ENCODE peak calls at places on chromosomes 12 and 14, in ten cellular contexts. One of them, this sample, is unnamed.

GRCh38 chr12:128069359-128069997 is 197.5 kb upstream of the TMEM132C start:
- DNase-seq in posterior cingulate gyrus: no peak
- DNase-seq in EL: peak
- DNase-seq in cardiac muscle cell: peak
- DNase-seq in BE2C: peak
- DNase-seq in HuH-7: peak
- DNase-seq in sigmoid colon: no peak
- DNase-seq in Calu3: peak
- DNase-seq in NCI-H69: peak
- DNase-seq in CD8-positive, alpha-beta memory T cell: no peak
- DNase-seq in this sample: peak

GRCh38 chr14:39740454-39740853 is 308.2 kb upstream of the FBXO33 start:
- DNase-seq in posterior cingulate gyrus: no peak
- DNase-seq in EL: no peak
- DNase-seq in cardiac muscle cell: no peak
- DNase-seq in BE2C: no peak
- DNase-seq in HuH-7: no peak
- DNase-seq in sigmoid colon: no peak
- DNase-seq in Calu3: no peak
- DNase-seq in NCI-H69: no peak
- DNase-seq in CD8-positive, alpha-beta memory T cell: no peak
- DNase-seq in this sample: no peak

GRCh38 chr14:104933721-104934379 is 9.2 kb downstream of the PLD4 start:
- DNase-seq in posterior cingulate gyrus: no peak
- DNase-seq in EL: no peak
- DNase-seq in cardiac muscle cell: no peak
- DNase-seq in BE2C: no peak
- DNase-seq in HuH-7: no peak
- DNase-seq in sigmoid colon: peak
- DNase-seq in Calu3: no peak
- DNase-seq in NCI-H69: no peak
- DNase-seq in CD8-positive, alpha-beta memory T cell: no peak
- DNase-seq in this sample: no peak

GRCh38 chr12:57042695-57043094 is 7.2 kb downstream of the MYO1A start:
- DNase-seq in posterior cingulate gyrus: no peak
- DNase-seq in EL: no peak
- DNase-seq in cardiac muscle cell: no peak
- DNase-seq in BE2C: no peak
- DNase-seq in HuH-7: no peak
- DNase-seq in sigmoid colon: no peak
- DNase-seq in Calu3: no peak
- DNase-seq in NCI-H69: no peak
- DNase-seq in CD8-positive, alpha-beta memory T cell: no peak
- DNase-seq in this sample: no peak

GRCh38 chr12:104011265-104011664 is 38.7 kb downstream of the GLT8D2 start:
- DNase-seq in posterior cingulate gyrus: no peak
- DNase-seq in EL: peak
- DNase-seq in cardiac muscle cell: peak
- DNase-seq in BE2C: no peak
- DNase-seq in HuH-7: no peak
- DNase-seq in sigmoid colon: no peak
- DNase-seq in Calu3: peak
- DNase-seq in NCI-H69: no peak
- DNase-seq in CD8-positive, alpha-beta memory T cell: no peak
- DNase-seq in this sample: peak

GRCh38 chr12:109910969-109911348 is 10.9 kb downstream of the TCHP start:
- DNase-seq in posterior cingulate gyrus: no peak
- DNase-seq in EL: peak
- DNase-seq in cardiac muscle cell: peak
- DNase-seq in BE2C: peak
- DNase-seq in HuH-7: peak
- DNase-seq in sigmoid colon: no peak
- DNase-seq in Calu3: peak
- DNase-seq in NCI-H69: peak
- DNase-seq in CD8-positive, alpha-beta memory T cell: no peak
- DNase-seq in this sample: no peak

GRCh38 chr14:56120091-56120632 is 2.0 kb downstream of the PELI2 start:
- DNase-seq in posterior cingulate gyrus: no peak
- DNase-seq in EL: peak
- DNase-seq in cardiac muscle cell: peak
- DNase-seq in BE2C: no peak
- DNase-seq in HuH-7: no peak
- DNase-seq in sigmoid colon: peak
- DNase-seq in Calu3: peak
- DNase-seq in NCI-H69: peak
- DNase-seq in CD8-positive, alpha-beta memory T cell: no peak
- DNase-seq in this sample: no peak

GRCh38 chr12:88868062-88868461 is 287.8 kb upstream of the KITLG start:
- DNase-seq in posterior cingulate gyrus: no peak
- DNase-seq in EL: no peak
- DNase-seq in cardiac muscle cell: peak
- DNase-seq in BE2C: no peak
- DNase-seq in HuH-7: no peak
- DNase-seq in sigmoid colon: no peak
- DNase-seq in Calu3: no peak
- DNase-seq in NCI-H69: peak
- DNase-seq in CD8-positive, alpha-beta memory T cell: no peak
- DNase-seq in this sample: no peak

GRCh38 chr12:42792265-42792664 is 202.7 kb upstream of the PRICKLE1 start:
- DNase-seq in posterior cingulate gyrus: no peak
- DNase-seq in EL: no peak
- DNase-seq in cardiac muscle cell: no peak
- DNase-seq in BE2C: no peak
- DNase-seq in HuH-7: no peak
- DNase-seq in sigmoid colon: no peak
- DNase-seq in Calu3: no peak
- DNase-seq in NCI-H69: peak
- DNase-seq in CD8-positive, alpha-beta memory T cell: no peak
- DNase-seq in this sample: no peak

GRCh38 chr14:100443643-100444042 is 120.5 kb downstream of the SLC25A47 start:
- DNase-seq in posterior cingulate gyrus: no peak
- DNase-seq in EL: peak
- DNase-seq in cardiac muscle cell: no peak
- DNase-seq in BE2C: no peak
- DNase-seq in HuH-7: no peak
- DNase-seq in sigmoid colon: no peak
- DNase-seq in Calu3: no peak
- DNase-seq in NCI-H69: no peak
- DNase-seq in CD8-positive, alpha-beta memory T cell: no peak
- DNase-seq in this sample: no peak

GRCh38 chr14:68599896-68600620 is 192.8 kb downstream of the ZFP36L1 start:
- DNase-seq in posterior cingulate gyrus: no peak
- DNase-seq in EL: no peak
- DNase-seq in cardiac muscle cell: no peak
- DNase-seq in BE2C: peak
- DNase-seq in HuH-7: no peak
- DNase-seq in sigmoid colon: no peak
- DNase-seq in Calu3: no peak
- DNase-seq in NCI-H69: peak
- DNase-seq in CD8-positive, alpha-beta memory T cell: no peak
- DNase-seq in this sample: no peak

GRCh38 chr14:65169351-65169750 is 67.0 kb upstream of the MAX start:
- DNase-seq in posterior cingulate gyrus: no peak
- DNase-seq in EL: peak
- DNase-seq in cardiac muscle cell: peak
- DNase-seq in BE2C: no peak
- DNase-seq in HuH-7: no peak
- DNase-seq in sigmoid colon: no peak
- DNase-seq in Calu3: no peak
- DNase-seq in NCI-H69: no peak
- DNase-seq in CD8-positive, alpha-beta memory T cell: no peak
- DNase-seq in this sample: no peak

GRCh38 chr12:54378791-54379400 is 5.6 kb downstream of the ZNF385A start:
- DNase-seq in posterior cingulate gyrus: no peak
- DNase-seq in EL: peak
- DNase-seq in cardiac muscle cell: peak
- DNase-seq in BE2C: peak
- DNase-seq in HuH-7: peak
- DNase-seq in sigmoid colon: peak
- DNase-seq in Calu3: peak
- DNase-seq in NCI-H69: peak
- DNase-seq in CD8-positive, alpha-beta memory T cell: peak
- DNase-seq in this sample: no peak

GRCh38 chr14:90342327-90342726 is 10.6 kb upstream of the NRDE2 start:
- DNase-seq in posterior cingulate gyrus: no peak
- DNase-seq in EL: no peak
- DNase-seq in cardiac muscle cell: no peak
- DNase-seq in BE2C: no peak
- DNase-seq in HuH-7: no peak
- DNase-seq in sigmoid colon: no peak
- DNase-seq in Calu3: no peak
- DNase-seq in NCI-H69: peak
- DNase-seq in CD8-positive, alpha-beta memory T cell: no peak
- DNase-seq in this sample: no peak

GRCh38 chr12:52792185-52793029 is 3.5 kb downstream of the KRT3 start:
- DNase-seq in posterior cingulate gyrus: no peak
- DNase-seq in EL: no peak
- DNase-seq in cardiac muscle cell: no peak
- DNase-seq in BE2C: no peak
- DNase-seq in HuH-7: no peak
- DNase-seq in sigmoid colon: no peak
- DNase-seq in Calu3: no peak
- DNase-seq in NCI-H69: no peak
- DNase-seq in CD8-positive, alpha-beta memory T cell: no peak
- DNase-seq in this sample: no peak

GRCh38 chr12:6326316-6326959 is 15.4 kb downstream of the TNFRSF1A start:
- DNase-seq in posterior cingulate gyrus: no peak
- DNase-seq in EL: peak
- DNase-seq in cardiac muscle cell: peak
- DNase-seq in BE2C: peak
- DNase-seq in HuH-7: peak
- DNase-seq in sigmoid colon: peak
- DNase-seq in Calu3: peak
- DNase-seq in NCI-H69: peak
- DNase-seq in CD8-positive, alpha-beta memory T cell: no peak
- DNase-seq in this sample: no peak

GRCh38 chr12:40141996-40142395 is 36.1 kb upstream of the SLC2A13 start:
- DNase-seq in posterior cingulate gyrus: no peak
- DNase-seq in EL: no peak
- DNase-seq in cardiac muscle cell: no peak
- DNase-seq in BE2C: no peak
- DNase-seq in HuH-7: no peak
- DNase-seq in sigmoid colon: no peak
- DNase-seq in Calu3: no peak
- DNase-seq in NCI-H69: no peak
- DNase-seq in CD8-positive, alpha-beta memory T cell: no peak
- DNase-seq in this sample: no peak

GRCh38 chr12:52230364-52231281 is 2.4 kb upstream of the KRT7 start:
- DNase-seq in posterior cingulate gyrus: no peak
- DNase-seq in EL: peak
- DNase-seq in cardiac muscle cell: peak
- DNase-seq in BE2C: no peak
- DNase-seq in HuH-7: no peak
- DNase-seq in sigmoid colon: peak
- DNase-seq in Calu3: peak
- DNase-seq in NCI-H69: no peak
- DNase-seq in CD8-positive, alpha-beta memory T cell: no peak
- DNase-seq in this sample: peak

GRCh38 chr14:58772814-58773620 is 135.3 kb downstream of the DACT1 start:
- DNase-seq in posterior cingulate gyrus: no peak
- DNase-seq in EL: no peak
- DNase-seq in cardiac muscle cell: no peak
- DNase-seq in BE2C: no peak
- DNase-seq in HuH-7: no peak
- DNase-seq in sigmoid colon: no peak
- DNase-seq in Calu3: no peak
- DNase-seq in NCI-H69: peak
- DNase-seq in CD8-positive, alpha-beta memory T cell: no peak
- DNase-seq in this sample: no peak

GRCh38 chr14:53002576-53002975 is 51.7 kb upstream of the FERMT2 start:
- DNase-seq in posterior cingulate gyrus: no peak
- DNase-seq in EL: no peak
- DNase-seq in cardiac muscle cell: no peak
- DNase-seq in BE2C: peak
- DNase-seq in HuH-7: no peak
- DNase-seq in sigmoid colon: no peak
- DNase-seq in Calu3: no peak
- DNase-seq in NCI-H69: no peak
- DNase-seq in CD8-positive, alpha-beta memory T cell: no peak
- DNase-seq in this sample: no peak

GRCh38 chr12:46187023-46187422 is 81.8 kb downstream of the SLC38A1 start:
- DNase-seq in posterior cingulate gyrus: no peak
- DNase-seq in EL: peak
- DNase-seq in cardiac muscle cell: peak
- DNase-seq in BE2C: no peak
- DNase-seq in HuH-7: no peak
- DNase-seq in sigmoid colon: peak
- DNase-seq in Calu3: no peak
- DNase-seq in NCI-H69: no peak
- DNase-seq in CD8-positive, alpha-beta memory T cell: no peak
- DNase-seq in this sample: peak

GRCh38 chr12:32444895-32445294 is 45.5 kb downstream of the FGD4 start:
- DNase-seq in posterior cingulate gyrus: no peak
- DNase-seq in EL: peak
- DNase-seq in cardiac muscle cell: peak
- DNase-seq in BE2C: no peak
- DNase-seq in HuH-7: no peak
- DNase-seq in sigmoid colon: no peak
- DNase-seq in Calu3: peak
- DNase-seq in NCI-H69: peak
- DNase-seq in CD8-positive, alpha-beta memory T cell: no peak
- DNase-seq in this sample: no peak

GRCh38 chr12:55060470-55060869 is 40.7 kb downstream of the NEUROD4 start:
- DNase-seq in posterior cingulate gyrus: no peak
- DNase-seq in EL: peak
- DNase-seq in cardiac muscle cell: no peak
- DNase-seq in BE2C: no peak
- DNase-seq in HuH-7: no peak
- DNase-seq in sigmoid colon: no peak
- DNase-seq in Calu3: no peak
- DNase-seq in NCI-H69: peak
- DNase-seq in CD8-positive, alpha-beta memory T cell: no peak
- DNase-seq in this sample: no peak

GRCh38 chr12:127108360-127109215 is 1158.4 kb upstream of the TMEM132C start:
- DNase-seq in posterior cingulate gyrus: peak
- DNase-seq in EL: peak
- DNase-seq in cardiac muscle cell: peak
- DNase-seq in BE2C: peak
- DNase-seq in HuH-7: peak
- DNase-seq in sigmoid colon: no peak
- DNase-seq in Calu3: peak
- DNase-seq in NCI-H69: peak
- DNase-seq in CD8-positive, alpha-beta memory T cell: no peak
- DNase-seq in this sample: peak

GRCh38 chr12:61538951-61539350 is 721.3 kb upstream of the USP15 start:
- DNase-seq in posterior cingulate gyrus: no peak
- DNase-seq in EL: no peak
- DNase-seq in cardiac muscle cell: no peak
- DNase-seq in BE2C: no peak
- DNase-seq in HuH-7: no peak
- DNase-seq in sigmoid colon: no peak
- DNase-seq in Calu3: peak
- DNase-seq in NCI-H69: no peak
- DNase-seq in CD8-positive, alpha-beta memory T cell: no peak
- DNase-seq in this sample: no peak

GRCh38 chr12:82874935-82875334 is 188.2 kb downstream of the TMTC2 start:
- DNase-seq in posterior cingulate gyrus: no peak
- DNase-seq in EL: no peak
- DNase-seq in cardiac muscle cell: peak
- DNase-seq in BE2C: no peak
- DNase-seq in HuH-7: no peak
- DNase-seq in sigmoid colon: no peak
- DNase-seq in Calu3: no peak
- DNase-seq in NCI-H69: peak
- DNase-seq in CD8-positive, alpha-beta memory T cell: no peak
- DNase-seq in this sample: no peak

This sample was measured in GM04504.